ENCODE peak calls at places on chromosome 16, in nine cellular contexts. D is adrenal gland; B is coronary artery; A is CD8-positive, alpha-beta T cell; O is IMR-90; Q is pancreas; S is Peyer's patch; W is neuronal stem cell; T is GM23338. H is an unnamed sample.

GRCh38 chr16:87033541-87034300 is 283.5 kb downstream of the C16orf95 start:
- DNase-seq in O (peak), A (no peak), Q (no peak), S (no peak), W (no peak), T (no peak), B (no peak), D (no peak), H (no peak)

GRCh38 chr16:81137012-81137335 is 40.8 kb upstream of the GCSH start:
- DNase-seq in T (no peak), S (no peak), Q (no peak), W (no peak), B (no peak), O (peak), A (no peak), D (peak), H (no peak)

GRCh38 chr16:66569131-66569530 is 2.9 kb downstream of the CMTM1 start:
- DNase-seq in O (peak), T (no peak), A (no peak), S (no peak), B (no peak), D (no peak), W (no peak), Q (no peak), H (no peak)

GRCh38 chr16:66705790-66706505 is 9.4 kb upstream of the CMTM4 start:
- DNase-seq in S (peak), O (peak), Q (peak), D (peak), B (peak), W (no peak), T (no peak), A (no peak), H (no peak)

GRCh38 chr16:30677931-30678585 is 19.8 kb downstream of the FBRS start:
- DNase-seq in W (no peak), A (no peak), S (no peak), O (no peak), D (no peak), T (peak), B (no peak), Q (no peak), H (no peak)

GRCh38 chr16:8798535-8799157 is 1.0 kb downstream of the PMM2 start:
- DNase-seq in S (no peak), T (no peak), O (no peak), Q (no peak), W (no peak), A (no peak), D (no peak), B (no peak), H (no peak)

GRCh38 chr16:70331588-70332358 is 14.9 kb upstream of the DDX19A start:
- DNase-seq in T (peak), Q (no peak), D (no peak), O (no peak), S (no peak), A (no peak), W (no peak), B (no peak), H (no peak)

GRCh38 chr16:10314811-10315210 is 71.0 kb upstream of the ATF7IP2 start:
- DNase-seq in Q (no peak), T (no peak), O (no peak), D (no peak), S (no peak), B (no peak), W (no peak), A (no peak), H (no peak)

GRCh38 chr16:67459066-67459857 is 21.7 kb downstream of the ATP6V0D1 start:
- DNase-seq in T (no peak), D (peak), W (no peak), A (no peak), O (no peak), B (no peak), Q (peak), S (peak), H (no peak)

GRCh38 chr16:69812213-69813014 is 50.3 kb downstream of the WWP2 start:
- DNase-seq in W (no peak), O (no peak), D (no peak), S (no peak), A (no peak), Q (peak), T (no peak), B (no peak), H (no peak)

GRCh38 chr16:4855371-4855770 is 8.1 kb downstream of the UBN1 start:
- DNase-seq in O (no peak), W (no peak), Q (no peak), D (no peak), B (peak), T (no peak), S (no peak), A (no peak), H (no peak)

GRCh38 chr16:4850211-4850610 is 2.9 kb downstream of the UBN1 start:
- DNase-seq in T (no peak), Q (no peak), B (no peak), S (no peak), D (no peak), W (no peak), A (no peak), O (peak), H (no peak)

GRCh38 chr16:4855804-4856203 is 8.5 kb downstream of the UBN1 start:
- DNase-seq in A (no peak), B (no peak), D (no peak), T (no peak), W (no peak), S (no peak), Q (no peak), O (no peak), H (no peak)

GRCh38 chr16:4847774-4848587 is 700 bp downstream of the UBN1 start:
- DNase-seq in W (peak), A (no peak), D (peak), T (peak), B (peak), S (peak), Q (peak), O (peak), H (no peak)

DNA sequence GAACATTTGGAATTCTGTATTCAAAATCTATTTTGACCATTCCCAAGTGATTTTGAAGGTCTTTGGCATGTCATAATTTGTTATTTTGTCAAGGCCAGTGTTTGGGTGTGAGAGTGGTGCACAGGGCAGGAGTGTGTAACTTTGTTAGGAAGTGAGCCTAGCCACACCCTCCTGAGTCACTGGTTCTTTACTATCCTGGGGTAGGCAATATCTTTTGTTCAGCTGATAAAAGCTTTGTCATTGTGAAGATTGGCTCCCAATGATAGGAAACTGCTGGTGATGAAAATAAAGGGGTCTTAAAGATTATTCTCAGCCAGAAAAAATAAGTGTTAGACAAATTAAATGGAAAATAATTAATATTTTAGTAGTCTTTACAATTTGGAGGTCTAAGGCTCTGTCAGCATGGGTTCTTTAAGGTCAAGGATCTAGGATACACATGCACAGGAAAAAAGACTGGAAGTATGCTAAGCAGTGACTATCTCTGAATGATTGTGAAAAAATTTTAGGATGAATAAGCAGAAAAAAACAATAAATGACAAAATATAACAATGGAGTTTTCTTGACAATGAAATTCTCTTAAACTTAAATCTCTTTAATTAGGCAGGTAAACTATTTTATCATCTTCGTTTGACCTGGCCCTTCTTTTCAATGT is 5.1 kb downstream of the UBN1 start:
- DNase-seq in O (peak), D (peak), Q (no peak), A (no peak), S (no peak), T (no peak), W (no peak), B (peak), H (no peak)
- H3K4me3 ChIP-seq in O (no peak), D (no peak), Q (no peak), A (no peak), S (no peak), T (no peak), W (no peak), B (no peak), H (no peak)

DNA sequence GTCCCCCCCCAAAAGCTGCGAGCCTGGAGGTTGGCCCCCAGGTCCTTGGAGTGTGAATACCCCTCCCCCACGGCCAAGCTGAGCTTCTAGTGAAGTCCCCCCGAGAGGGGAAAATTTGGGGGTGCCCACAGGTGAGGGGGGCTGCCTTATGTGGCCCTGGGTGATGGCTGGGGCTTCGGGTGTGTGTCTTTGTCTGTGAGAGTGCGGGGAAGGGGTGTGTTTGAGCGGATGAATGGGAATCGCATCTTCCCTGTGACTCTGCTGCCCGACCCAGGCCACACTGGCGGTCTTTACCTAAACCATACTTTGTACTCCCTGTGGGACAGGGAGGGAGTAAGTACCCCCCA is 1.2 kb downstream of the SBK1 start:
- DNase-seq in A (no peak), W (no peak), S (no peak), O (no peak), Q (no peak), T (peak), D (no peak), B (no peak), H (no peak)
- H3K4me3 ChIP-seq in A (peak), W (peak), S (peak), O (no peak), Q (peak), T (peak), D (no peak), B (peak), H (no peak)

DNA sequence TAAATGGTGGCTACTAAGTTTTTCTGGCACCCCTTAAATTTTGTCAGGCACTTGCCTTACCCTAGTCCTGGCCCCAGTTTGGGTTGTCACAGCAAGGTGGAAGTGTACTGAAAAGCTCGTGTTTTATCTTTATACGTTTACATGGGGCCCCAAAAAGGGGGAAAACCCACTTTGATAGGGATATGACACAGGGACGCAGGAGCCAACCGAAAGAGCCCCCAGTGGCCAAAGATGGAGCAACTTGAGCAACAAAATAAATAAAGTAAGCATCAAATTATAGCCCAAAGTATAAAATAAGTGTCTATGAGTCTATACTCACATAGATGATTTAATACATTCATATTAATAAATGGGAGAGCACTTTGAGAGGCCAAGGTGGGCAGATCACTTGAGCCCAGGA is 5.0 kb upstream of the CETP start:
- DNase-seq in O (no peak), W (no peak), B (no peak), Q (no peak), T (peak), A (no peak), D (no peak), S (no peak), H (no peak)
- H3K4me3 ChIP-seq in O (no peak), W (no peak), B (no peak), Q (no peak), T (no peak), A (no peak), D (no peak), S (no peak), H (no peak)

DNA sequence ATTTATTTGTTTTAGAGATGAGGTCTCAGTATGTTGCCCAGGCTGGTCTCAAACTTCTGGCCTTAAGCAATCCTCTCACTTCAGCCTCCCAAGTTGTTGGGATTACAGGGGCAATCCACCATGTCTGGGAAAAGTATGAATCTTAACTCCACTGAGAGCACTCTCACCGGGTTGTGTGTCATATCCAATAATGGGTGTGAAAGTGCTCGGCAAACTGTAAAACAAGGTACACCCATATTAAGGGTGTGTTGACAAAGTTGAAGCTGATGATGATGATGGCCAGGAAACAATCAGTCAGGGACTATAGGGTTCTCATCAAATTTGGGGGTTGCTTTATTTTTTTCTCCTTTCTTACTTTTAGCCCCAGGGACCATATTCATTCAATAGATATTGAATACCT is 25.3 kb upstream of the TMC5 start:
- DNase-seq in D (no peak), B (no peak), Q (no peak), A (no peak), S (no peak), W (no peak), T (no peak), O (no peak), H (no peak)
- H3K4me3 ChIP-seq in D (no peak), B (no peak), Q (no peak), A (no peak), S (no peak), W (no peak), T (no peak), O (no peak), H (no peak)

GRCh38 chr16:56422896-56423441 is 2.4 kb downstream of the AMFR start:
- DNase-seq in A (no peak), B (no peak), W (no peak), Q (no peak), O (no peak), D (no peak), T (no peak), S (no peak), H (no peak)
- H3K4me3 ChIP-seq in A (no peak), B (peak), W (no peak), Q (no peak), O (no peak), D (no peak), T (no peak), S (peak), H (peak)

DNA sequence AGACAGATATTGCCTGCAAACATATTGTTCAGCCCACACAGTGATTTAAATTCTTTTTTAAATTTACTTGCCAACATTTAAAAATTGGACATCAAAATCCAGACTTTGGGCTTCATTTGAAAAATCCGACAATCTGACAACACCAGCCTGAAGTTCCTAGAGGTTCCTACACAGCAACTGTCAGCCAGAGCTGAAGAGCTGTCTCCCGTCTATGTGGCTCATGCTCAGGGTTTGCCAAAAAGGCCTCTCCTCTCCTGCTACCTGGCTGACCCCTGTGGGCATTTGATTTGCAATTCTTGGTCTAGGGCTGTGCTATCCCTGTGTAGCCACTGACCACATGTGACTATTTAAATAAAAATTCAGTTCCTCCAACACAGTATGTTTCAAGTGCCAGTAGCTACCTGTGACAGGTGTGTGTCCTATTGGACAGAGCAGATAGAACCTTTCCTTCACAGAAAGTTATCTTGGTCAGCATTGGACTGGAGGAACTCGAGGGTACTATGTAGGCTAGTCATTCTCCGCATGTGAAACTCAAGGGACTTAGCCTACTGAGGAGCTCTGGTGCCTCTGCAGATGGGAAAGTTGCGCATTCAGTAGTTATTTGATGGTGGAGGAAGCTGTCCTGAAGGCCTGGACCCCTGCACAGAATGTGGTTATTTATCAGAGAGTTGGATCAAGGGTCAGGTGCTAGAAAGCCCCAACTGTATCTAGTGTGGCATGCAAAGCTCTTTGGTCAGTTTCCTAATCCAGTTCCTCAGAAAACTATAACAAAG is 2.7 kb downstream of the LYRM1 start:
- DNase-seq in O (no peak), W (no peak), D (no peak), A (no peak), Q (no peak), B (no peak), T (no peak), S (no peak), H (no peak)
- H3K4me3 ChIP-seq in O (no peak), W (no peak), D (no peak), A (no peak), Q (no peak), B (peak), T (no peak), S (no peak), H (peak)

GRCh38 chr16:84729716-84730320 is 30.0 kb downstream of the USP10 start:
- DNase-seq in S (no peak), Q (no peak), W (no peak), A (no peak), B (no peak), D (no peak), O (peak), T (no peak), H (no peak)
- H3K4me3 ChIP-seq in S (no peak), Q (no peak), W (no peak), A (no peak), B (peak), D (no peak), O (peak), T (no peak), H (peak)

GRCh38 chr16:23863511-23864422 is 28.0 kb downstream of the PRKCB start:
- DNase-seq in S (no peak), T (no peak), Q (no peak), D (no peak), A (no peak), W (no peak), B (no peak), O (no peak), H (peak)
- H3K4me3 ChIP-seq in S (peak), T (no peak), Q (no peak), D (no peak), A (peak), W (no peak), B (peak), O (no peak), H (peak)

H was measured in GM06990.